ENCODE peak calls at places on chromosomes 5 and 9, in six cellular contexts. W, M, O, R, I and T are unnamed samples.

GRCh38 chr5:133785182-133785581 is 172.8 kb upstream of the FSTL4 start:
- DNase-seq in M (no peak), O (no peak), W (no peak), I (no peak), R (no peak), T (peak)

GRCh38 chr5:35188041-35188457 is 42.2 kb downstream of the PRLR start:
- DNase-seq in O (no peak), I (no peak), M (no peak), W (peak), R (no peak), T (no peak)

GRCh38 chr5:89857790-89858189 is 551.8 kb downstream of the CETN3 start:
- DNase-seq in M (no peak), R (no peak), W (no peak), I (no peak), O (no peak), T (no peak)

GRCh38 chr9:37904647-37905505 is 949 bp upstream of the SLC25A51 start:
- DNase-seq in R (peak), I (no peak), W (peak), O (peak), M (no peak), T (peak)

GRCh38 chr9:93387791-93388190 is 63.7 kb upstream of the FAM120A start:
- DNase-seq in M (no peak), I (no peak), O (no peak), W (no peak), R (peak), T (no peak)

GRCh38 chr9:27749838-27750237 is 176.6 kb upstream of the C9orf72 start:
- DNase-seq in I (no peak), R (no peak), O (no peak), M (no peak), W (peak), T (peak)

GRCh38 chr9:94581711-94582110 is 11.9 kb downstream of the FBP2 start:
- DNase-seq in I (no peak), O (no peak), W (no peak), R (no peak), M (no peak), T (no peak)

GRCh38 chr5:168192120-168192519 is 99.3 kb upstream of the WWC1 start:
- DNase-seq in M (no peak), R (no peak), W (no peak), I (no peak), O (no peak), T (no peak)

GRCh38 chr5:107542428-107542827 is 128.3 kb downstream of the EFNA5 start:
- DNase-seq in W (peak), M (no peak), O (peak), I (no peak), R (peak), T (no peak)

GRCh38 chr5:159947708-159948358 is 31.6 kb downstream of the ADRA1B start:
- DNase-seq in W (peak), O (no peak), R (no peak), I (peak), M (no peak), T (no peak)